ENCODE peak calls at places on chromosomes 6 and 20, in seven cellular contexts. H is Daoy, N is posterior cingulate gyrus, U is lung, I is HAP-1, O is kidney epithelial cell, F is hepatocyte. Z is an unnamed sample.
A peak's percentile ranks its signal among the peaks of the same experiment; 100 is the strongest.

GRCh38 chr6:158314737-158315136 is 2.5 kb downstream of the TULP4 start:
- DNase-seq in I (no peak), O (no peak), U (no peak), H (no peak), F (no peak), N (no peak), Z (no peak)

GRCh38 chr6:84390334-84390733 is 162.9 kb upstream of the CEP162 start:
- DNase-seq in U (no peak), I (no peak), F (no peak), N (no peak), O (no peak), H (no peak), Z (no peak)

GRCh38 chr20:32539817-32540675 is 45.1 kb downstream of the NOL4L start:
- DNase-seq in N (peak; percentile 79), H (no peak), F (peak; percentile 71), I (no peak), U (no peak), O (no peak), Z (peak; percentile 42)

GRCh38 chr20:38894091-38894847 is 31.9 kb upstream of the FAM83D start:
- DNase-seq in H (no peak), F (no peak), U (no peak), I (no peak), O (no peak), N (peak; percentile 94), Z (no peak)

GRCh38 chr20:32034581-32035397 is 17.3 kb upstream of the HCK start:
- DNase-seq in H (no peak), F (no peak), N (no peak), U (peak; percentile 51), O (no peak), I (no peak), Z (no peak)

GRCh38 chr6:131372535-131372934 is 200.5 kb upstream of the ARG1 start:
- DNase-seq in I (no peak), F (no peak), H (peak; percentile 19), U (no peak), N (no peak), O (no peak), Z (no peak)

GRCh38 chr6:26284537-26285142 is 80.4 kb upstream of the BTN3A2 start:
- DNase-seq in F (peak; percentile 78), O (no peak), U (peak; percentile 56), N (peak; percentile 87), I (peak; percentile 53), H (peak; percentile 49), Z (peak; percentile 36)

GRCh38 chr6:140124498-140124897 is 750.0 kb upstream of the CITED2 start:
- DNase-seq in N (no peak), I (no peak), H (no peak), O (no peak), U (no peak), F (peak; percentile 51), Z (no peak)

GRCh38 chr6:170489836-170490235 is 63.3 kb downstream of the PSMB1 start:
- DNase-seq in H (peak; percentile 18), I (no peak), N (no peak), F (no peak), U (no peak), O (no peak), Z (no peak)

GRCh38 chr20:59604770-59605665 is 678 bp downstream of the PHACTR3 start:
- DNase-seq in O (no peak), H (peak; percentile 18), F (peak; percentile 20), I (no peak), N (peak; percentile 91), U (no peak), Z (no peak)

GRCh38 chr20:20457392-20458126 is 89.7 kb downstream of the INSM1 start:
- DNase-seq in U (no peak), H (peak; percentile 75), O (no peak), F (no peak), I (no peak), N (no peak), Z (no peak)

GRCh38 chr6:131292145-131292938 is 157.1 kb downstream of the AKAP7 start:
- DNase-seq in U (no peak), F (peak; percentile 32), O (no peak), H (no peak), N (no peak), I (no peak), Z (no peak)

GRCh38 chr6:30907758-30908591 is at the start of gene GTF2H4:
- DNase-seq in H (peak; percentile 100), F (peak; percentile 98), I (peak; percentile 98), O (peak; percentile 97), N (peak; percentile 99), U (peak; percentile 98), Z (peak; percentile 80)

GRCh38 chr6:50145125-50145524 is 95.4 kb upstream of the DEFB112 start:
- DNase-seq in O (no peak), N (no peak), F (no peak), I (no peak), U (no peak), H (no peak), Z (no peak)

GRCh38 chr6:16633465-16633864 is 127.8 kb downstream of the ATXN1 start:
- DNase-seq in I (no peak), U (no peak), N (no peak), F (no peak), O (no peak), H (no peak), Z (no peak)

GRCh38 chr6:24223131-24223715 is 97.2 kb downstream of the NRSN1 start:
- DNase-seq in N (no peak), I (no peak), H (no peak), O (no peak), U (no peak), F (no peak), Z (no peak)

GRCh38 chr20:49668181-49668877 is 45.3 kb downstream of the B4GALT5 start:
- DNase-seq in N (no peak), I (no peak), F (no peak), U (no peak), O (no peak), H (no peak), Z (peak; percentile 91)

GRCh38 chr20:13995841-13996240 is 525 bp downstream of the MACROD2 start:
- DNase-seq in O (no peak), I (no peak), U (peak; percentile 34), H (peak; percentile 11), N (peak; percentile 88), F (peak; percentile 78), Z (no peak)

GRCh38 chr6:167576050-167576741 is 250.5 kb upstream of the AFDN start:
- DNase-seq in I (no peak), F (no peak), U (no peak), N (peak; percentile 54), H (no peak), O (no peak), Z (no peak)

GRCh38 chr6:20021795-20022194 is 184.6 kb downstream of the ID4 start:
- DNase-seq in N (no peak), U (no peak), O (no peak), I (no peak), H (no peak), F (no peak), Z (no peak)

GRCh38 chr20:34112600-34113061 is 588 bp upstream of the EIF2S2 start:
- DNase-seq in U (no peak), O (no peak), H (peak; percentile 19), N (peak; percentile 81), F (no peak), I (peak; percentile 26), Z (no peak)

GRCh38 chr6:41439524-41440418 is 104.4 kb downstream of the NCR2 start:
- DNase-seq in H (no peak), N (peak; percentile 28), U (no peak), F (no peak), O (no peak), I (no peak), Z (no peak)

GRCh38 chr6:134908906-134909516 is 40.9 kb downstream of the ALDH8A1 start:
- DNase-seq in H (peak; percentile 95), I (no peak), U (peak; percentile 49), N (peak; percentile 95), F (peak; percentile 59), O (peak; percentile 96), Z (no peak)

GRCh38 chr6:344816-345340 is 46.7 kb upstream of the IRF4 start:
- DNase-seq in O (no peak), H (no peak), U (no peak), F (no peak), N (no peak), I (no peak), Z (no peak)

GRCh38 chr6:159594106-159594749 is 98.8 kb downstream of the SOD2 start:
- DNase-seq in U (no peak), I (no peak), F (no peak), O (no peak), H (peak; percentile 84), N (no peak), Z (no peak)

GRCh38 chr6:134437376-134437775 is 119.5 kb upstream of the SGK1 start:
- DNase-seq in N (no peak), I (no peak), O (no peak), H (peak; percentile 38), U (no peak), F (no peak), Z (no peak)

GRCh38 chr6:56863366-56863765 is 91.5 kb upstream of the BEND6 start:
- DNase-seq in U (no peak), N (no peak), O (no peak), H (peak; percentile 89), F (peak; percentile 33), I (no peak), Z (no peak)

GRCh38 chr6:144149558-144149893 is 791 bp upstream of the STX11 start:
- DNase-seq in H (no peak), N (no peak), I (no peak), U (no peak), O (no peak), F (no peak), Z (no peak)

GRCh38 chr20:45745015-45745414 is 22.9 kb downstream of the SPINT4 start:
- DNase-seq in O (no peak), I (no peak), U (no peak), H (no peak), N (no peak), F (no peak), Z (no peak)

GRCh38 chr6:150347845-150348244 is 21.0 kb upstream of the IYD start:
- DNase-seq in F (no peak), I (no peak), H (no peak), O (no peak), N (no peak), U (no peak), Z (no peak)

GRCh38 chr6:33160728-33161323 is 31.4 kb downstream of the COL11A2 start:
- DNase-seq in I (no peak), F (peak; percentile 65), H (peak; percentile 95), O (no peak), U (peak; percentile 68), N (peak; percentile 49), Z (no peak)

Z was measured in central memory CD8-positive, alpha-beta T cell.